ENCODE peak calls at places on chromosomes 16 and 17, in six cellular contexts. S, K, N, G, D and F are unnamed samples.
A peak's percentile ranks its signal among the peaks of the same experiment; 100 is the strongest.

GRCh38 chr17:38454528-38454927 is 26.3 kb downstream of the ARHGAP23 start:
- DNase-seq in S (peak; percentile 90), K (no peak), N (peak; percentile 92), G (no peak), D (no peak), F (peak; percentile 29)

GRCh38 chr16:11781773-11782172 is 15.3 kb downstream of the ZC3H7A start:
- DNase-seq in S (no peak), K (no peak), N (no peak), G (no peak), D (no peak), F (no peak)

GRCh38 chr17:5226940-5227878 is 7.5 kb downstream of the SCIMP start:
- DNase-seq in S (no peak), K (no peak), N (no peak), G (no peak), D (no peak), F (no peak)

GRCh38 chr17:37831492-37831891 is 86.6 kb upstream of the HNF1B start:
- DNase-seq in S (no peak), K (no peak), N (no peak), G (no peak), D (no peak), F (no peak)

GRCh38 chr16:15610369-15610871 is 32.5 kb downstream of the MARF1 start:
- DNase-seq in S (no peak), K (no peak), N (no peak), G (no peak), D (no peak), F (no peak)

GRCh38 chr17:9729034-9729650 is 62.2 kb downstream of the DHRS7C start:
- DNase-seq in S (no peak), K (peak; percentile 66), N (no peak), G (peak; percentile 0), D (no peak), F (no peak)

GRCh38 chr16:79451196-79451816 is 149.2 kb downstream of the MAF start:
- DNase-seq in S (no peak), K (no peak), N (no peak), G (no peak), D (no peak), F (no peak)

GRCh38 chr17:19410101-19410500 is 931 bp upstream of the RNF112 start:
- DNase-seq in S (no peak), K (no peak), N (no peak), G (no peak), D (no peak), F (no peak)

GRCh38 chr16:10269632-10270031 is 87.4 kb upstream of the GRIN2A start:
- DNase-seq in S (no peak), K (no peak), N (no peak), G (no peak), D (no peak), F (no peak)

GRCh38 chr17:77875881-77876509 is 82.5 kb upstream of the TNRC6C start:
- DNase-seq in S (no peak), K (no peak), N (no peak), G (no peak), D (no peak), F (no peak)

GRCh38 chr16:86676216-86676800 is 98.0 kb downstream of the FOXL1 start:
- DNase-seq in S (no peak), K (no peak), N (no peak), G (no peak), D (no peak), F (no peak)

GRCh38 chr17:47205419-47205963 is 3.7 kb upstream of the MYL4 start:
- DNase-seq in S (no peak), K (peak; percentile 85), N (peak; percentile 38), G (peak; percentile 63), D (peak; percentile 47), F (no peak)

GRCh38 chr16:87965973-87966667 is 14.9 kb downstream of the BANP start:
- DNase-seq in S (no peak), K (no peak), N (no peak), G (no peak), D (no peak), F (no peak)

GRCh38 chr16:86099326-86099725 is 200.4 kb downstream of the IRF8 start:
- DNase-seq in S (peak; percentile 7), K (no peak), N (no peak), G (no peak), D (no peak), F (no peak)

GRCh38 chr17:55726440-55726839 is 3.8 kb upstream of the TMEM100 start:
- DNase-seq in S (no peak), K (no peak), N (peak; percentile 78), G (peak; percentile 82), D (no peak), F (no peak)

GRCh38 chr17:17021194-17021863 is 20.9 kb upstream of the MPRIP start:
- DNase-seq in S (peak; percentile 77), K (peak; percentile 57), N (peak; percentile 65), G (no peak), D (peak; percentile 83), F (no peak)

GRCh38 chr16:23537390-23537789 is 19.8 kb downstream of the EARS2 start:
- DNase-seq in S (no peak), K (no peak), N (no peak), G (no peak), D (no peak), F (no peak)

GRCh38 chr16:21685034-21685455 is 21.3 kb downstream of the OTOA start:
- DNase-seq in S (no peak), K (peak; percentile 62), N (no peak), G (no peak), D (no peak), F (no peak)

GRCh38 chr17:12180644-12181261 is 160.1 kb downstream of the MAP2K4 start:
- DNase-seq in S (no peak), K (peak; percentile 83), N (no peak), G (peak; percentile 24), D (no peak), F (no peak)
- TF ChIP-seq CTCF in S (peak; percentile 77), K (peak; percentile 77), N (peak; percentile 87), G (peak; percentile 46), D (peak; percentile 63), F (peak; percentile 44)

GRCh38 chr16:85096921-85097320 is 15.4 kb downstream of the CIBAR2 start:
- DNase-seq in S (no peak), K (no peak), N (no peak), G (no peak), D (no peak), F (no peak)
- TF ChIP-seq CTCF in S (no peak), K (no peak), N (no peak), G (no peak), D (no peak), F (no peak)

DNA sequence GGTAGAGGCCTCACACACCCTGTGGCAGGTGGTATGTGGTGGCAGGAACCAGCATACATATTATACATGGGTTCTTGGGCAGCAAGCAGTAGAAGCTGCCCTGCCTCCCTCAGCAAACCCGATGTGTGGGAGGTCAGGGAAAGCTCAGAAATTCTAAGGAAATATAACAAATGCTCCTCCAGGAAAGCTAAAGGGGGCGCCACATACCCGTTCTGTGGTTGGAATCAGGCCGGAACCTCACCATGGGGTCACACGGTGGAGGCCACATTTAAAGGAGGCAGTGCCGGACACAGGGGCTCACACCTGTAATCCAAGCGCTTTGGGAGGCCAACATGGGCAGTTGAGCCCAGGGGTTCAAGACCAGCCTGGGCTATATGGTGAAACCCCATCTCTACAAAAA is 12.4 kb upstream of the KATNB1 start:
- DNase-seq in S (no peak), K (no peak), N (no peak), G (no peak), D (no peak), F (no peak)
- TF ChIP-seq CTCF in S (no peak), K (peak; percentile 37), N (no peak), G (no peak), D (no peak), F (no peak)

GRCh38 chr16:27367463-27368357 is 34.3 kb upstream of the IL21R start:
- DNase-seq in S (peak; percentile 70), K (peak; percentile 72), N (peak; percentile 83), G (no peak), D (peak; percentile 75), F (peak; percentile 34)
- TF ChIP-seq CTCF in S (peak; percentile 66), K (peak; percentile 78), N (peak; percentile 85), G (peak; percentile 95), D (peak; percentile 63), F (peak; percentile 82)

GRCh38 chr16:27373312-27373711 is 28.7 kb upstream of the IL21R start:
- DNase-seq in S (no peak), K (no peak), N (no peak), G (no peak), D (no peak), F (no peak)

GRCh38 chr16:27378871-27379580 is 22.9 kb upstream of the IL21R start:
- DNase-seq in S (peak; percentile 13), K (no peak), N (no peak), G (no peak), D (no peak), F (no peak)

GRCh38 chr16:27377666-27378485 is 24.1 kb upstream of the IL21R start:
- DNase-seq in S (no peak), K (no peak), N (no peak), G (no peak), D (no peak), F (no peak)

GRCh38 chr16:27374231-27374793 is 27.7 kb upstream of the IL21R start:
- DNase-seq in S (no peak), K (no peak), N (no peak), G (no peak), D (no peak), F (no peak)

DNA sequence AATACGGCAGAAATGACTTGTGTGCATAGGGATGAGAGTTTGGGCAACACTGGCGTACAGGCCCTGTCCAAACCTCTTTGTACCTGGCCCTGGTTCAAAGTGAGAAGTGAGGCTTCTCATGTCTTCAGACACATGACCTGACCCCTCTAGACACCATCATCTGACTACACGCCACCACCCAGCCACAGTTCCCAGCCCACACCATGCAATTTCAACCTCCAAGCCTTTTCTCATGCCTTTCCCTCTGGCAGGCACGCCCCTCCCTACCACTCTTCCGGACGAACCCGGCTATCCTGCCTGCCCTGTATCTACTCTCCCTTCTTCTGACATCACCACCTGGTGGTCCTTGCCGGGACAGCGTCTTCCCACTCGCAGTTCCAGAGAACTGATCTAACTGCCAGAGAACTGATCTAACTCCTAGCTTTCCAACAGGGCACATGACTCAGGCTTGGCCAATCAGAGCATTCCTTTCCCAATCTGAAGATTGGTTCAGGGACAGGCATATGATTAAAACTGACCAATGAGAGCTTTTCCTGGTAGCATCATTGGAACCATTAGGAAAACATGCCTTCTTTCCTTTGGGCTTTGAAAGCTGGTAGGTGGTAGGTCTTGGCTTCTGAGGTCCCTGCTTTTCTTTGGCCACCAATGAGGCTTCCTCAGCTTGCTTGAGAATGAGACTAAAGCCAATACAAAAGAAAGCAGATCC is 27.0 kb upstream of the IL21R start:
- DNase-seq in S (peak; percentile 46), K (peak; percentile 70), N (peak; percentile 55), G (no peak), D (no peak), F (no peak)
- TF ChIP-seq CTCF in S (peak; percentile 15), K (peak; percentile 60), N (peak; percentile 44), G (peak; percentile 51), D (no peak), F (peak; percentile 38)